ENCODE peak calls at places on chromosomes 13 and 19, in five cellular contexts. R is K562, G is H1, Z is HepG2, I is GM12878. V is an unnamed sample.

GRCh38 chr19:40519352-40520322 is 52.8 kb downstream of the SPTBN4 start:
- DNase-seq in R (no peak), G (no peak), Z (no peak), I (no peak), V (no peak)

GRCh38 chr13:23609414-23610186 is 39.4 kb downstream of the TNFRSF19 start:
- DNase-seq in R (no peak), G (no peak), Z (no peak), I (no peak), V (no peak)

GRCh38 chr19:12778020-12778904 is 2.9 kb upstream of the HOOK2 start:
- DNase-seq in R (peak), G (no peak), Z (no peak), I (no peak), V (no peak)

GRCh38 chr13:100039740-100040139 is 49.2 kb upstream of the PCCA start:
- DNase-seq in R (no peak), G (no peak), Z (peak), I (no peak), V (no peak)

GRCh38 chr13:21147827-21148226 is 28.5 kb downstream of the SKA3 start:
- DNase-seq in R (peak), G (no peak), Z (no peak), I (no peak), V (no peak)

GRCh38 chr13:49667773-49668172 is 23.5 kb downstream of the EBPL start:
- DNase-seq in R (no peak), G (no peak), Z (no peak), I (no peak), V (no peak)

GRCh38 chr19:47243776-47244547 is 12.4 kb upstream of the CCDC9 start:
- DNase-seq in R (peak), G (peak), Z (peak), I (no peak), V (peak)

GRCh38 chr19:33304760-33305647 is 2.7 kb upstream of the CEBPA start:
- DNase-seq in R (peak), G (no peak), Z (peak), I (no peak), V (no peak)

GRCh38 chr19:4414144-4414799 is 11.8 kb downstream of the CHAF1A start:
- DNase-seq in R (no peak), G (no peak), Z (no peak), I (no peak), V (no peak)

GRCh38 chr19:55813906-55814305 is 17.9 kb downstream of the NLRP11 start:
- DNase-seq in R (no peak), G (no peak), Z (no peak), I (no peak), V (no peak)

GRCh38 chr19:55811340-55811739 is 20.5 kb downstream of the NLRP11 start:
- DNase-seq in R (no peak), G (no peak), Z (no peak), I (no peak), V (no peak)

GRCh38 chr19:55809381-55810058 is 22.3 kb downstream of the NLRP11 start:
- DNase-seq in R (peak), G (peak), Z (peak), I (no peak), V (peak)

GRCh38 chr19:55812449-55812848 is 19.4 kb downstream of the NLRP11 start:
- DNase-seq in R (no peak), G (no peak), Z (no peak), I (no peak), V (no peak)
- TF ChIP-seq EZH2 in R (no peak), G (no peak), Z (no peak), I (no peak), V (no peak)

GRCh38 chr13:102293723-102294122 is 108.1 kb downstream of the FGF14 start:
- DNase-seq in R (no peak), G (no peak), Z (no peak), I (no peak), V (no peak)

GRCh38 chr13:102295316-102296048 is 106.4 kb downstream of the FGF14 start:
- DNase-seq in R (no peak), G (no peak), Z (no peak), I (no peak), V (no peak)

GRCh38 chr13:102289606-102290005 is 112.2 kb downstream of the FGF14 start:
- DNase-seq in R (no peak), G (no peak), Z (no peak), I (no peak), V (no peak)

GRCh38 chr13:102294407-102295018 is 107.3 kb downstream of the FGF14 start:
- DNase-seq in R (no peak), G (no peak), Z (no peak), I (no peak), V (no peak)

DNA sequence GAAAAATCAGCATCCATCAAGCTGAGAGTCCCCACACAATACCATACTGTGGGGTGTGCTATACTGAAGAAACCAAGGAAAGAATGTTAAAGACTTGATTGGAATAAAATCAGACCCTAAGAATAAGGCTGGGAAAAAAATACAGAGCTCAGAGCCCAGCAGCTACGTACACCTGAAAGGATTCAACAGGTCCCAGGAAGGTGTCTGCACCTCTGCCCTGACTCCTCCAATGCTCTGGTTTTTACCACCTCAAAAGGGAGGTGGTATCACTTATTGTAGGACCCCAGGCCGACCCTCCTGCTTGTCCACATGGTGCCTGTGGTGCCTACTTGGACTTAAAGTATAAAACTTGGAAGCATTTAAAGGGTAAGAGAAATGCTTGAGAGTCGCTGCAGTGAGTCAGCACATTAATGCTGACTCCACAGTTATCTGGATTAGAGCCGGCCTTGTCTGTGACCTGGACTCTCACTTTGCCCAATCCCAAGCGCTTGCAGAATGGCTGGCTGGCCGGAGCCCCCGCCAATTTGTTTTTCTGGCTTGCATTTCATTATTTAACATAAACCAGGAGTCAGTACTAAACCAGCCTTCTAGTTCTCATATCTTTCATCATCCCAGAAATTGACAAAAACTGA is 110.1 kb downstream of the FGF14 start:
- DNase-seq in R (no peak), G (no peak), Z (no peak), I (no peak), V (no peak)
- TF ChIP-seq CEBPB in R (no peak), G (no peak), Z (no peak), I (no peak), V (no peak)

GRCh38 chr19:18452386-18452785 is 14.5 kb upstream of the ISYNA1 start:
- DNase-seq in R (no peak), G (no peak), Z (no peak), I (no peak), V (no peak)
- TF ChIP-seq JUND in R (no peak), G (no peak), Z (no peak), I (no peak), V (no peak)

GRCh38 chr19:55161571-55162322 is 4.2 kb upstream of the TNNI3 start:
- DNase-seq in R (no peak), G (no peak), Z (no peak), I (no peak), V (no peak)
- TF ChIP-seq EZH2 in R (no peak), G (peak), Z (no peak), I (no peak), V (no peak)

GRCh38 chr19:812049-812816 is 9.5 kb downstream of the PLPPR3 start:
- DNase-seq in R (peak), G (no peak), Z (no peak), I (no peak), V (no peak)

GRCh38 chr19:814108-815078 is 7.4 kb downstream of the PLPPR3 start:
- DNase-seq in R (no peak), G (no peak), Z (no peak), I (no peak), V (no peak)

GRCh38 chr19:813359-814107 is 8.2 kb downstream of the PLPPR3 start:
- DNase-seq in R (peak), G (no peak), Z (no peak), I (no peak), V (no peak)

GRCh38 chr19:811511-812048 is 10.2 kb downstream of the PLPPR3 start:
- DNase-seq in R (peak), G (no peak), Z (no peak), I (no peak), V (no peak)

GRCh38 chr19:812819-813358 is 8.9 kb downstream of the PLPPR3 start:
- DNase-seq in R (peak), G (no peak), Z (no peak), I (no peak), V (no peak)
- TF ChIP-seq CEBPB in R (no peak), G (no peak), Z (no peak), I (no peak), V (no peak)

GRCh38 chr13:77118134-77118533 is 91.2 kb upstream of the FBXL3 start:
- DNase-seq in R (no peak), G (no peak), Z (no peak), I (no peak), V (no peak)

GRCh38 chr13:77112961-77113360 is 86.0 kb upstream of the FBXL3 start:
- DNase-seq in R (no peak), G (no peak), Z (no peak), I (no peak), V (no peak)

GRCh38 chr13:77114271-77114670 is 87.3 kb upstream of the FBXL3 start:
- DNase-seq in R (no peak), G (no peak), Z (no peak), I (no peak), V (no peak)

DNA sequence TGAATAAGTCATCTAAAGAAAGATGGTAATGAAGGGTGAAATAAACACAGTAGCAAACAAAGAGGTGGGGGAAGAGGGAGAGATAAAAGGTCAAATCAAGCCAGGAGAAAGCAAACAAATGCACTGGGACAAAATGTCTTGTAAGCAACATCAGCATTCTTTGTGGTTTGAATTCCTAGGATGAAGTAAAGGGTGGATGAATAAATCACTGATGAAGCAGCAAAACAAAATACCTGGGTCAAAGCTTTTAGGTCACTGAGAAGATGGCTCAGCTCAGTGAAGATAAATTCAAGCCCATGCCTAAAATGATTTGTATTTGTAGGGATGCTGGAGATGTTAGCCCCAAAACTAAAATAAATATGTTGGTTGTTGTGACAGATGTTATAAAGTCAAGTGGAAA is 86.5 kb upstream of the FBXL3 start:
- DNase-seq in R (no peak), G (no peak), Z (no peak), I (no peak), V (no peak)
- TF ChIP-seq JUND in R (no peak), G (no peak), Z (no peak), I (no peak), V (no peak)

DNA sequence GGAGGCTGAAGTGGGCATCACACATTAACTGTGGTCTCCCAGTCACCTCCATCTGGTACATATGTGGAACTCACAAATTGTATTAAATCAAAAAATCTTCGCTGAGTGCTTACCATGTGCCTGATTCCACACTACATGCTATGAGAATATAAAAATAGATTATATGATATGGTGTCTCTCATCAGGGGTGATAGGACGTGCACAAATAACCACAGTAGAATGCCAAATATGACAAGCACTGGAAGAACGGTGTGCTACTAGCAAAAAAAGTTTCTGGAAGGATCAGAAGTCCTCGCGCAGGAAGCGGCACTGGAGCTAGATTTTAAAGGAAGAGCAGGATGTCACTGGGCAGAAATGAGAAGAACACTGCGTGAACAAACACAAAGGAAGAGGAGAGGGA is 62.3 kb downstream of the TBC1D4 start:
- DNase-seq in R (no peak), G (no peak), Z (no peak), I (no peak), V (no peak)
- TF ChIP-seq EZH2 in R (no peak), G (no peak), Z (no peak), I (no peak), V (no peak)

GRCh38 chr19:42473686-42474085 is 30.9 kb upstream of the CXCL17 start:
- DNase-seq in R (no peak), G (no peak), Z (no peak), I (no peak), V (no peak)

GRCh38 chr19:42477933-42478332 is 35.2 kb upstream of the CXCL17 start:
- DNase-seq in R (no peak), G (no peak), Z (no peak), I (no peak), V (no peak)

GRCh38 chr19:42477117-42477516 is 34.4 kb upstream of the CXCL17 start:
- DNase-seq in R (no peak), G (no peak), Z (no peak), I (no peak), V (no peak)

GRCh38 chr19:42474743-42475142 is 32.0 kb upstream of the CXCL17 start:
- DNase-seq in R (no peak), G (no peak), Z (no peak), I (no peak), V (no peak)

GRCh38 chr19:42475366-42475765 is 32.6 kb upstream of the CXCL17 start:
- DNase-seq in R (no peak), G (no peak), Z (no peak), I (no peak), V (no peak)
- TF ChIP-seq CEBPB in R (no peak), G (no peak), Z (no peak), I (no peak), V (no peak)